ENCODE peak calls at places on chromosomes 7 and 10, in ten cellular contexts. F is fibroblast of villous mesenchyme, W is brain microvascular endothelial cell, Y is neural progenitor cell, E is fibroblast of the aortic adventitia, M is sigmoid colon, L is SK-N-SH, V is cardiac muscle cell, T is colonic mucosa, I is lower lobe of right lung. K is an unnamed sample.

GRCh38 chr7:29564455-29565185 is 985 bp downstream of the PRR15 start:
- DNase-seq in M (peak), F (peak), I (peak), Y (peak), L (peak), E (peak), V (peak), T (peak), W (peak), K (peak)

GRCh38 chr7:34747842-34748241 is 89.8 kb downstream of the NPSR1 start:
- DNase-seq in W (no peak), E (no peak), Y (no peak), L (peak), F (no peak), M (no peak), T (peak), I (no peak), V (no peak), K (no peak)

GRCh38 chr10:49166804-49167628 is 21.2 kb downstream of the TMEM273 start:
- DNase-seq in V (no peak), W (no peak), F (no peak), I (no peak), L (no peak), Y (no peak), M (no peak), T (no peak), E (no peak), K (no peak)

GRCh38 chr10:79068203-79068561 is 584 bp upstream of the ZMIZ1 start:
- DNase-seq in W (no peak), M (no peak), I (no peak), T (peak), Y (no peak), L (no peak), V (peak), E (no peak), F (no peak), K (peak)

GRCh38 chr10:120205368-120206018 is 251.5 kb upstream of the PLPP4 start:
- DNase-seq in I (no peak), E (no peak), F (no peak), L (no peak), V (no peak), T (no peak), M (no peak), Y (no peak), W (no peak), K (no peak)

GRCh38 chr7:78576196-78576595 is 777.6 kb downstream of the PHTF2 start:
- DNase-seq in T (no peak), M (no peak), F (peak), L (no peak), Y (peak), E (no peak), V (peak), I (no peak), W (no peak), K (peak)

GRCh38 chr7:159114981-159115380 is 29.7 kb downstream of the VIPR2 start:
- DNase-seq in V (no peak), I (no peak), L (no peak), W (no peak), T (no peak), F (no peak), E (no peak), Y (no peak), M (peak), K (no peak)

GRCh38 chr7:3722396-3722846 is 421.4 kb downstream of the SDK1 start:
- DNase-seq in V (peak), L (peak), I (no peak), W (peak), E (no peak), M (no peak), Y (peak), T (no peak), F (peak), K (peak)

GRCh38 chr7:14886533-14886932 is 16.0 kb downstream of the DGKB start:
- DNase-seq in L (no peak), F (no peak), I (no peak), E (no peak), W (no peak), Y (no peak), T (no peak), M (no peak), V (no peak), K (no peak)

GRCh38 chr10:34906021-34906965 is 91.2 kb upstream of the PARD3 start:
- DNase-seq in F (peak), W (peak), T (no peak), E (no peak), Y (peak), V (peak), L (peak), I (peak), M (peak), K (peak)

GRCh38 chr7:38830826-38831225 is 78.2 kb downstream of the VPS41 start:
- DNase-seq in I (no peak), L (no peak), Y (no peak), V (no peak), M (no peak), W (no peak), T (no peak), F (no peak), E (no peak), K (no peak)

GRCh38 chr7:29453022-29453421 is 110.6 kb upstream of the PRR15 start:
- DNase-seq in M (no peak), F (no peak), Y (no peak), W (no peak), E (peak), V (peak), T (no peak), L (no peak), I (no peak), K (no peak)

GRCh38 chr10:101843032-101843991 is at the start of gene KCNIP2:
- DNase-seq in M (no peak), T (no peak), E (no peak), Y (peak), V (no peak), L (peak), W (no peak), I (peak), F (no peak), K (no peak)

GRCh38 chr7:66429498-66430163 is 199.1 kb upstream of the KCTD7 start:
- DNase-seq in W (no peak), I (no peak), F (no peak), V (no peak), L (no peak), T (no peak), M (no peak), E (no peak), Y (no peak), K (no peak)

GRCh38 chr10:87095241-87095945 is 387 bp downstream of the SHLD2 start:
- DNase-seq in V (peak), E (peak), L (peak), W (peak), M (peak), T (peak), I (peak), F (peak), Y (peak), K (peak)

GRCh38 chr10:12077580-12078180 is 8.9 kb downstream of the DHTKD1 start:
- DNase-seq in Y (no peak), M (no peak), V (no peak), W (no peak), F (no peak), I (no peak), E (no peak), T (no peak), L (no peak), K (no peak)

GRCh38 chr10:86446424-86446823 is 75.2 kb downstream of the WAPL start:
- DNase-seq in M (no peak), I (no peak), T (no peak), E (peak), V (peak), W (no peak), L (no peak), Y (no peak), F (peak), K (no peak)

GRCh38 chr10:112985701-112986510 is 35.9 kb downstream of the TCF7L2 start:
- DNase-seq in F (peak), W (peak), Y (no peak), M (no peak), E (peak), I (no peak), T (no peak), L (no peak), V (peak), K (peak)

GRCh38 chr7:77727936-77728701 is 31.9 kb downstream of the RSBN1L start:
- DNase-seq in I (no peak), V (peak), Y (peak), T (no peak), L (peak), M (no peak), F (peak), W (no peak), E (peak), K (peak)

GRCh38 chr7:49583440-49583839 is 190.0 kb upstream of the VWC2 start:
- DNase-seq in Y (no peak), L (no peak), T (no peak), V (no peak), F (no peak), I (no peak), E (no peak), M (no peak), W (no peak), K (no peak)

DNA sequence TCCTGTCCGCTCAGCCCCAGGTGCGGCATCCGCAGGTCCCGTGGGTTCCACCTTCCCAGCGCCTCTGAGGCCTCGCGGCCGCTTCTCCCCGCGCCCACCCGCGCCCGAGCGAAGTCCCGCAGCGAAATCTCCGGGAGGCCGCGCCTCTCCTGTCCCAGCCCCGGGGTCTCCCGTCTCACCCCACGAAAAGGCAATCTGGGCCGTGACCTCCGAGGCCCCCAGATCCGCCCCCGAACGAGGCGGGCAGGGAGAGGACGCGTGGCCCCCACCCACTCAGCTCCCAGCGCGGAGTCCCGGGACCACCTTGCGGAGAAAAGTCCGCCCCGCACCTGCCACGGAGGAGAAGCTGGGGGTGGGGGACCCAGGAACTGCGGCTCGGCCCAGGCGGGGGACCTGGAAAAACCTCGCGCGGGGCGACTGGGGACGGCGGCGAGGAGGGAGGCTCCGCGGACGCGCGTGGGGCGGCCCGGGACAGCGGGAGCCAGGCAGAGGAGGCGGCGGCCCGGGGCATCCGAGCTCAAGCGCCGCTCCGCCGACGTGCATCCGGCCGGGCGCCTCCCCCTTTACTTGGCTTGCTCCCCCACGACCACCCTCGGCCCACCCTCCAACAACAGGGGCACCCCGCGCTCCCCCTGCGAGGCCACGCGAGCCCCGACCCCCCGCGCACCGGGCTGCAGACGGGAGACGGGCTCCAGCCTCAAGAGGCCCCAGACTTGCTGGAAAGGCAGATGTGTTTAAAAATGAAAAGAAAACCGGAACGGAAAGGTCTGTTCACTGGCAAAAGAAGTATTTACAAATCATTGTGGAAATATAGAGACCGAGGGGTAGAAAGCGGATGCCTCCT is 33.0 kb upstream of the RNF32 start:
- DNase-seq in W (no peak), T (no peak), E (peak), M (no peak), F (peak), L (peak), Y (no peak), V (peak), I (no peak), K (peak)
- H3K4me3 ChIP-seq in W (peak), T (peak), E (peak), M (peak), F (peak), L (peak), Y (no peak), V (no peak), I (peak), K (peak)

GRCh38 chr7:132450188-132450587 is 126.1 kb downstream of the PLXNA4 start:
- DNase-seq in F (no peak), M (no peak), I (no peak), V (no peak), E (no peak), W (no peak), L (no peak), Y (no peak), T (no peak), K (no peak)

GRCh38 chr7:132443776-132444520 is 132.3 kb downstream of the PLXNA4 start:
- DNase-seq in W (no peak), M (no peak), Y (peak), V (no peak), L (no peak), E (no peak), I (no peak), F (no peak), T (no peak), K (no peak)

GRCh38 chr7:132450706-132451105 is 125.6 kb downstream of the PLXNA4 start:
- DNase-seq in T (no peak), F (no peak), I (no peak), M (no peak), Y (no peak), L (no peak), E (no peak), V (no peak), W (no peak), K (no peak)

GRCh38 chr7:132446265-132446664 is 130.0 kb downstream of the PLXNA4 start:
- DNase-seq in I (no peak), T (no peak), L (no peak), W (no peak), M (no peak), V (no peak), F (no peak), E (no peak), Y (no peak), K (no peak)

GRCh38 chr7:132446666-132447217 is 129.5 kb downstream of the PLXNA4 start:
- DNase-seq in E (no peak), V (no peak), T (no peak), L (no peak), F (no peak), I (no peak), W (no peak), Y (no peak), M (no peak), K (no peak)
- TF ChIP-seq CTCF in E (no peak), V (no peak), T (no peak), L (no peak), F (no peak), I (no peak), W (no peak), Y (no peak), M (no peak), K (no peak)

DNA sequence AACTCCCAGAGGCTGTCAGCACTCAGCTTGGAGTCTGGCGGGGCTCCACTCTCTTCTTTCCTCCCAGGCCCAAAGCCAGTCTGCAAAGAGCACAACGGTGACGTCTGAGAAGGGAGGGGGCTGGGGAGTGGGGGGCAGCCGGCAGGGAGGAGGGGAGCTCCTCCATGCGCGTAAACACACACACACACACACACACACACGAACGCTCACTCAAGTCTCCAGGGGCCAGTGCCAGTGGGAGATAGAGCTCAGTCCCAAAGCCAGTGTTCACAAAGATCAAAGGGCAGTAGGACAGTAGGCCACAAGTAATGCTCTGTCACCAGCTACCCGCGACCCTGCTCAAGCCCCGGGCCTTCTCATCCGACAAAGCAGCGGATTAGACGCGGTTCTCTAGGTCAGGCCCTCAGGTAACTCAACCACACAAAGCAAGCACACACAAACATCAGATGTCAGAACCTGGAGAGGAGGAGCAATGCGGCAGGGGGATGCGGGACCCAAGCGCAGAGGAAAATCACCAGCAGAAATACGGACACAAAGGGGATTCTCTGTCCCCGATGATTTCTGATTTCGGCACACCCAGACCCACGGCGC is 19.9 kb downstream of the TCAF1 start:
- DNase-seq in M (peak), Y (peak), F (peak), L (peak), V (peak), W (peak), T (peak), E (peak), I (no peak), K (peak)
- H3K4me3 ChIP-seq in M (peak), Y (peak), F (peak), L (peak), V (peak), W (peak), T (peak), E (peak), I (peak), K (peak)

GRCh38 chr10:128950159-128950956 is 516.7 kb upstream of the MGMT start:
- DNase-seq in E (no peak), F (no peak), W (no peak), L (no peak), T (no peak), M (peak), I (no peak), Y (no peak), V (no peak), K (no peak)

GRCh38 chr10:128956149-128956548 is 510.9 kb upstream of the MGMT start:
- DNase-seq in V (no peak), W (no peak), Y (no peak), I (no peak), F (no peak), T (no peak), E (no peak), L (no peak), M (no peak), K (no peak)

DNA sequence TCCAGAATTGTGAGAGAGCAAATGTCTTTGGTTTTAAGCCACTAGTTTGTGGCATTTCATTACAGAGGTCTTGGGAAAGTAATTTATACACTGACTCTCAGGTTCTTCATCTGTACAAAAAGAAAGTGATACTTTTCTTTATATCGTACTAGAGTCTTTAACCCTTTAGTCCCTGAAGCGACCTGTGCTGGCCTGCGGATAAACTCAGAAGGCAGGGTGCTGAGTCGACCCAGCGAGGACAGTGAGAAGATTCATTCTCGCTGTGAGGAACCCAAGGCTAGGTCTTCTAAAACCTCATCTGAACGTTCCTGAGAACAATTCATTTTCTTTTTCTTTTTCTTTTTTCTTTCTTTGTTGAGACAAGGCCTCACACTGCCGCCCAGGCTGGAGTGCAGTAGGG is 514.2 kb upstream of the MGMT start:
- DNase-seq in E (no peak), F (no peak), L (no peak), T (no peak), W (no peak), I (no peak), Y (no peak), M (no peak), V (no peak), K (no peak)
- TF ChIP-seq CTCF in E (no peak), F (no peak), L (no peak), T (no peak), W (no peak), I (no peak), Y (no peak), M (no peak), V (no peak), K (no peak)

GRCh38 chr10:75592888-75593643 is 161.6 kb downstream of the LRMDA start:
- DNase-seq in F (no peak), L (no peak), M (no peak), E (peak), Y (no peak), V (peak), T (no peak), W (no peak), I (no peak), K (no peak)
- H3K4me3 ChIP-seq in F (no peak), L (no peak), M (no peak), E (no peak), Y (no peak), V (no peak), T (no peak), W (no peak), I (peak), K (no peak)

GRCh38 chr7:22732556-22733126 is 5.6 kb downstream of the IL6 start:
- DNase-seq in L (no peak), V (peak), Y (no peak), M (no peak), T (no peak), F (peak), I (no peak), W (peak), E (peak), K (peak)
- TF ChIP-seq CTCF in L (peak), V (peak), Y (peak), M (no peak), T (no peak), F (peak), I (peak), W (peak), E (peak), K (peak)